ENCODE peak calls at places on chromosomes 2 and 18, in six cellular contexts. O is breast epithelium, E is heart right ventricle, J is endodermal cell, L is body of pancreas, X is astrocyte. Q is an unnamed sample.
A peak's percentile ranks its signal among the peaks of the same experiment; 100 is the strongest.

GRCh38 chr18:44098551-44099098 is 582.1 kb upstream of the SETBP1 start:
- DNase-seq in O (no peak), E (no peak), J (peak; percentile 85), L (no peak), X (peak; percentile 31), Q (no peak)

GRCh38 chr18:59061914-59062642 is 77.6 kb upstream of the SEC11C start:
- DNase-seq in O (no peak), E (no peak), J (peak; percentile 35), L (no peak), X (no peak), Q (no peak)

GRCh38 chr18:46688853-46689525 is 32.0 kb upstream of the LOXHD1 start:
- DNase-seq in O (no peak), E (no peak), J (no peak), L (no peak), X (no peak), Q (no peak)

GRCh38 chr18:44696892-44697291 is 16.2 kb downstream of the SETBP1 start:
- DNase-seq in O (peak; percentile 76), E (peak; percentile 20), J (peak; percentile 64), L (peak; percentile 64), X (peak; percentile 47), Q (peak; percentile 80)

GRCh38 chr18:61333746-61334490 is 688 bp downstream of the CDH20 start:
- DNase-seq in O (no peak), E (no peak), J (peak; percentile 83), L (no peak), X (no peak), Q (no peak)

GRCh38 chr2:197884252-197884651 is 79.9 kb downstream of the PLCL1 start:
- DNase-seq in O (no peak), E (no peak), J (no peak), L (no peak), X (no peak), Q (no peak)

GRCh38 chr2:166417669-166418068 is 41.9 kb upstream of the SCN9A start:
- DNase-seq in O (no peak), E (no peak), J (no peak), L (peak; percentile 8), X (peak; percentile 53), Q (no peak)

GRCh38 chr2:61647044-61647443 is 108.9 kb upstream of the XPO1 start:
- DNase-seq in O (no peak), E (no peak), J (peak; percentile 5), L (no peak), X (no peak), Q (no peak)

GRCh38 chr18:48949606-48950535 is 894 bp downstream of the SMAD7 start:
- DNase-seq in O (no peak), E (no peak), J (peak; percentile 84), L (peak; percentile 55), X (no peak), Q (peak; percentile 48)

GRCh38 chr2:18487266-18487665 is 73.2 kb downstream of the RDH14 start:
- DNase-seq in O (no peak), E (no peak), J (no peak), L (no peak), X (no peak), Q (no peak)

GRCh38 chr2:14423145-14423906 is 209.2 kb upstream of the LRATD1 start:
- DNase-seq in O (no peak), E (no peak), J (no peak), L (no peak), X (no peak), Q (no peak)

GRCh38 chr2:168212866-168213265 is 34.5 kb downstream of the STK39 start:
- DNase-seq in O (no peak), E (no peak), J (no peak), L (no peak), X (peak; percentile 71), Q (no peak)

GRCh38 chr18:73461780-73462059 is 593.9 kb upstream of the NETO1 start:
- DNase-seq in O (no peak), E (no peak), J (no peak), L (no peak), X (peak; percentile 23), Q (no peak)

GRCh38 chr2:170694316-170694715 is 20.8 kb upstream of the SP5 start:
- DNase-seq in O (no peak), E (no peak), J (peak; percentile 71), L (no peak), X (no peak), Q (no peak)

GRCh38 chr2:235021752-235022151 is 69.9 kb downstream of the SH3BP4 start:
- DNase-seq in O (no peak), E (no peak), J (no peak), L (no peak), X (peak; percentile 89), Q (no peak)

GRCh38 chr2:33441235-33441810 is 35.1 kb upstream of the RASGRP3 start:
- DNase-seq in O (no peak), E (peak; percentile 72), J (peak; percentile 82), L (peak; percentile 45), X (no peak), Q (no peak)

GRCh38 chr2:6864251-6864758 is 1.4 kb downstream of the CMPK2 start:
- DNase-seq in O (no peak), E (no peak), J (no peak), L (no peak), X (no peak), Q (no peak)
- H3K27ac ChIP-seq in O (no peak overlapping the region), E (peak overlapping the region; percentile 94), J (no peak overlapping the region), L (no peak overlapping the region), X (no peak overlapping the region), Q (no peak overlapping the region)

GRCh38 chr2:105889046-105889445 is 144.3 kb downstream of the NCK2 start:
- DNase-seq in O (no peak), E (peak; percentile 58), J (no peak), L (no peak), X (no peak), Q (no peak)

GRCh38 chr2:105887246-105887645 is 142.5 kb downstream of the NCK2 start:
- DNase-seq in O (no peak), E (no peak), J (no peak), L (no peak), X (peak; percentile 57), Q (no peak)

GRCh38 chr2:105886680-105887079 is 142.0 kb downstream of the NCK2 start:
- DNase-seq in O (no peak), E (no peak), J (no peak), L (peak; percentile 21), X (no peak), Q (no peak)

GRCh38 chr2:105890856-105891255 is 146.1 kb downstream of the NCK2 start:
- DNase-seq in O (no peak), E (no peak), J (no peak), L (no peak), X (no peak), Q (no peak)

GRCh38 chr2:105888625-105889024 is 143.9 kb downstream of the NCK2 start:
- DNase-seq in O (no peak), E (no peak), J (peak; percentile 74), L (no peak), X (no peak), Q (no peak)
- TF ChIP-seq CTCF in O (no peak), E (no peak), J (peak; percentile 67), L (no peak), X (no peak), Q (no peak)

GRCh38 chr2:5409925-5410360 is 282.2 kb upstream of the SOX11 start:
- DNase-seq in O (no peak), E (no peak), J (no peak), L (no peak), X (no peak), Q (no peak)
- H3K4me1 ChIP-seq in O (no peaks in the 10 kb centered on the region), E (no peaks in the 10 kb centered on the region), J (peaks cover 2% of the 10 kb centered on the region), L (no peaks in the 10 kb centered on the region), X (no peaks in the 10 kb centered on the region), Q (no peaks in the 10 kb centered on the region)

DNA sequence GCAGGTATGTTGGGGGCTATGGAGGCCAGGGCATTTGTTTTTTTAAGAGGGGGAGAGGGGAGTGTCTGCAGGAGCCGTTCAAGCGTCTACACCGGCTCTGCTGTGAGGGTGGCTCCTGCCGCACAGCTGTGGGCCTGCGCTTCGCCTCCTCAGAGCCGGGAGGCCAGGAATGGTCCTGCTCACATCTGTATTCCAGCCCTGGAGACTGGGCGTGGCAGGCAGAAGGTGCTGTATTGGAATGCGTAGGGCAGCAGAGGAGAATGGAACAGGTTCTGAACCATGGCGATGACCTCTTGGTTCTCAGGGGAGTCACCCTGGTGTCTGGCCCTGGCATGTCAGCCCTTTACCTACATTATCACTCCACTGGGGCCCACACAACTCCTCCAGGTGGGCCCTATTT is 26.8 kb upstream of the INHBB start:
- DNase-seq in O (no peak), E (no peak), J (no peak), L (no peak), X (no peak), Q (no peak)
- H3K27ac ChIP-seq in O (peak overlapping the region; percentile 77), E (no peak overlapping the region), J (no peak overlapping the region), L (no peak overlapping the region), X (no peak overlapping the region), Q (no peak overlapping the region)

GRCh38 chr2:237745250-237745613 is 53.3 kb upstream of the RBM44 start:
- DNase-seq in O (no peak), E (no peak), J (no peak), L (no peak), X (no peak), Q (no peak)

GRCh38 chr2:237744270-237744612 is 54.3 kb upstream of the RBM44 start:
- DNase-seq in O (no peak), E (no peak), J (no peak), L (no peak), X (no peak), Q (no peak)

GRCh38 chr2:237743024-237743423 is 55.6 kb upstream of the RBM44 start:
- DNase-seq in O (no peak), E (no peak), J (no peak), L (no peak), X (no peak), Q (no peak)

GRCh38 chr2:237743561-237744269 is 54.9 kb upstream of the RBM44 start:
- DNase-seq in O (no peak), E (no peak), J (no peak), L (no peak), X (no peak), Q (peak; percentile 71)

GRCh38 chr2:237744613-237745249 is 53.8 kb upstream of the RBM44 start:
- DNase-seq in O (peak; percentile 63), E (peak; percentile 74), J (peak; percentile 94), L (peak; percentile 69), X (no peak), Q (peak; percentile 84)
- TF ChIP-seq CTCF in O (peak; percentile 96), E (peak; percentile 99), J (peak; percentile 98), L (peak; percentile 96), X (peak; percentile 96), Q (peak; percentile 99)

Q was measured in right lobe of liver.